ENCODE peak calls at places on chromosomes 11 and 22, in six cellular contexts. Z is neuronal stem cell, B is neural progenitor cell, E is DND-41, G is fibroblast of lung, R is HCT116. H is an unnamed sample.

GRCh38 chr22:19886605-19887250 is 32.1 kb upstream of the GNB1L start:
- DNase-seq in R (no peak), Z (no peak), B (no peak), E (peak), G (peak), H (no peak)

GRCh38 chr22:20550851-20551744 is 43.7 kb downstream of the MED15 start:
- DNase-seq in B (peak), Z (no peak), R (no peak), E (no peak), G (peak), H (peak)

GRCh38 chr11:131979364-131979763 is 608.9 kb downstream of the NTM start:
- DNase-seq in E (no peak), B (no peak), Z (no peak), R (no peak), G (no peak), H (no peak)

GRCh38 chr11:68297812-68298658 is 14.4 kb upstream of the LRP5 start:
- DNase-seq in B (peak), R (peak), Z (peak), E (peak), G (peak), H (peak)

GRCh38 chr11:116234989-116235567 is 537.7 kb downstream of the BUD13 start:
- DNase-seq in Z (no peak), R (no peak), B (no peak), E (no peak), G (no peak), H (no peak)

GRCh38 chr11:13850256-13851010 is 112.1 kb upstream of the SPON1 start:
- DNase-seq in E (no peak), R (no peak), B (no peak), Z (no peak), G (peak), H (no peak)

GRCh38 chr11:110435780-110436717 is 6.3 kb downstream of the FDX1 start:
- DNase-seq in R (no peak), G (peak), E (no peak), Z (no peak), B (no peak), H (no peak)

GRCh38 chr11:15434529-15434928 is 319.8 kb downstream of the INSC start:
- DNase-seq in Z (no peak), B (no peak), E (no peak), G (no peak), R (no peak), H (no peak)

GRCh38 chr22:50112151-50113118 is 22.6 kb downstream of the MOV10L1 start:
- DNase-seq in G (peak), R (no peak), E (no peak), Z (no peak), B (no peak), H (no peak)

GRCh38 chr11:63720611-63721010 is 39.3 kb downstream of the RTN3 start:
- DNase-seq in R (no peak), E (no peak), G (no peak), B (no peak), Z (no peak), H (no peak)

GRCh38 chr22:37242395-37242918 is 1.6 kb downstream of the RAC2 start:
- DNase-seq in R (no peak), E (peak), G (peak), Z (no peak), B (no peak), H (no peak)
- H3K9ac ChIP-seq in R (peak), E (peak), G (no peak), Z (no peak), B (no peak), H (peak)

DNA sequence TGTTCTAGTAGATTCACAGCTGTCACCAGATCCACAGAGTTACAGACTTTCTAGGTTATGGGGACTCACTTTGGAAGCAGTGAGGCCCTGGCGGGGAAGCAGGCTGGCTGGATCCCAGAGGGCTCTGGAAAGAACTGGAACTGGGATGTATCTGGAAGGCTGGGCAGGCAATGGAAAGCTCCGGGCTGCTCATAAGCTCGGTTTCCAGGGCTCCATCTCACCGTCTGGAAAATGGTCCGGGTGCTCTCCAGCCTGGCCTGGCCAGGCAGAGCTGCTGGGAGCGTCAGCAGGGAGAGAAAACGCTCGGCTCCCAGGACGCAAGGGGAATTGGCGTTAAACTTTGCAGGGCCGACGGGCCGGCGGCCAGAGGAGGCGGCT is 339 bp upstream of the SEZ6L start:
- DNase-seq in E (no peak), G (peak), R (no peak), B (no peak), Z (no peak), H (no peak)
- H3K9ac ChIP-seq in E (no peak), G (no peak), R (no peak), B (no peak), Z (no peak), H (peak)

DNA sequence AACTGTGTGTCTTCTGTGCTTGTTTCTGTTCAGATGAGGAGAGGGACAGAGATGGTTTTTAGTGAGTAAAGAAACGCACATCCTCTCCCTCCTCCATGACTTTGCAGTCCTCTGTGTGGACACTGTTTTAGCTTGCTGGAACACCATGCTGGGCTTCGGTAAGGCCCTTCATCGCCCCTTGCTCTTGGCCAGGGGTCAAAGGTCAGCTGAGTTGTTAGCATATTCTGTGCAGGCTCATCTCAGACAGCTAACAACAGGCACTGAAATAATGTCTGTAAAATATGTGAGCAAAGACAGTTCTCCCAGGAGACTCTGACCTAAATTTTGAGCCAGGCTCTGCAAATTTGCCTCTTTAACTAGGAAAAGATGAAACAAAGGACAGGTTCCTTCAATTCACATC is 170.8 kb downstream of the NCAM1 start:
- DNase-seq in Z (no peak), E (no peak), B (peak), R (no peak), G (no peak), H (no peak)
- H3K9ac ChIP-seq in Z (no peak), E (no peak), B (no peak), R (no peak), G (no peak), H (no peak)

GRCh38 chr11:70616317-70616716 is 218.0 kb downstream of the CTTN start:
- DNase-seq in B (no peak), G (no peak), E (no peak), Z (no peak), R (no peak), H (no peak)
- H3K9ac ChIP-seq in B (no peak), G (no peak), E (no peak), Z (no peak), R (no peak), H (no peak)

GRCh38 chr11:125925247-125925740 is 20.6 kb upstream of the VSIG10L2 start:
- DNase-seq in E (no peak), B (no peak), R (no peak), G (peak), Z (no peak), H (no peak)

GRCh38 chr11:125923012-125923579 is 18.8 kb downstream of the DDX25 start:
- DNase-seq in E (peak), R (peak), B (peak), G (peak), Z (peak), H (peak)

GRCh38 chr11:125922156-125922555 is 17.8 kb downstream of the DDX25 start:
- DNase-seq in B (no peak), G (no peak), E (no peak), R (no peak), Z (no peak), H (no peak)

GRCh38 chr11:125924384-125925007 is 20.2 kb downstream of the DDX25 start:
- DNase-seq in G (no peak), B (no peak), R (no peak), E (no peak), Z (no peak), H (no peak)

GRCh38 chr11:125923633-125924032 is 19.3 kb downstream of the DDX25 start:
- DNase-seq in G (no peak), Z (no peak), B (no peak), R (no peak), E (no peak), H (no peak)
- H3K9ac ChIP-seq in G (no peak), Z (no peak), B (no peak), R (no peak), E (no peak), H (no peak)

GRCh38 chr22:38137876-38138687 is 27.6 kb upstream of the BAIAP2L2 start:
- DNase-seq in R (no peak), G (no peak), B (no peak), Z (no peak), E (no peak), H (no peak)

GRCh38 chr22:38133331-38133730 is 22.8 kb upstream of the BAIAP2L2 start:
- DNase-seq in G (no peak), Z (no peak), R (no peak), E (no peak), B (no peak), H (no peak)

GRCh38 chr22:38136607-38137006 is 26.1 kb upstream of the BAIAP2L2 start:
- DNase-seq in G (no peak), R (no peak), E (no peak), Z (no peak), B (no peak), H (no peak)

GRCh38 chr22:38132794-38133193 is 22.3 kb upstream of the BAIAP2L2 start:
- DNase-seq in G (no peak), R (no peak), B (no peak), E (no peak), Z (no peak), H (no peak)

GRCh38 chr22:38135133-38135706 is 24.7 kb upstream of the BAIAP2L2 start:
- DNase-seq in B (no peak), G (peak), E (no peak), Z (no peak), R (peak), H (no peak)
- H3K9ac ChIP-seq in B (no peak), G (no peak), E (no peak), Z (no peak), R (peak), H (no peak)

GRCh38 chr11:111981270-111981669 is 43.9 kb upstream of the DLAT start:
- DNase-seq in R (no peak), G (no peak), E (no peak), Z (no peak), B (no peak), H (no peak)

GRCh38 chr11:111982532-111983186 is 42.5 kb upstream of the DLAT start:
- DNase-seq in Z (no peak), B (peak), R (no peak), G (no peak), E (no peak), H (no peak)

GRCh38 chr11:111986589-111986988 is 38.6 kb upstream of the DLAT start:
- DNase-seq in R (no peak), G (no peak), B (no peak), Z (no peak), E (no peak), H (no peak)

GRCh38 chr11:111982019-111982464 is 43.2 kb upstream of the DLAT start:
- DNase-seq in R (peak), E (peak), G (peak), Z (peak), B (peak), H (peak)

DNA sequence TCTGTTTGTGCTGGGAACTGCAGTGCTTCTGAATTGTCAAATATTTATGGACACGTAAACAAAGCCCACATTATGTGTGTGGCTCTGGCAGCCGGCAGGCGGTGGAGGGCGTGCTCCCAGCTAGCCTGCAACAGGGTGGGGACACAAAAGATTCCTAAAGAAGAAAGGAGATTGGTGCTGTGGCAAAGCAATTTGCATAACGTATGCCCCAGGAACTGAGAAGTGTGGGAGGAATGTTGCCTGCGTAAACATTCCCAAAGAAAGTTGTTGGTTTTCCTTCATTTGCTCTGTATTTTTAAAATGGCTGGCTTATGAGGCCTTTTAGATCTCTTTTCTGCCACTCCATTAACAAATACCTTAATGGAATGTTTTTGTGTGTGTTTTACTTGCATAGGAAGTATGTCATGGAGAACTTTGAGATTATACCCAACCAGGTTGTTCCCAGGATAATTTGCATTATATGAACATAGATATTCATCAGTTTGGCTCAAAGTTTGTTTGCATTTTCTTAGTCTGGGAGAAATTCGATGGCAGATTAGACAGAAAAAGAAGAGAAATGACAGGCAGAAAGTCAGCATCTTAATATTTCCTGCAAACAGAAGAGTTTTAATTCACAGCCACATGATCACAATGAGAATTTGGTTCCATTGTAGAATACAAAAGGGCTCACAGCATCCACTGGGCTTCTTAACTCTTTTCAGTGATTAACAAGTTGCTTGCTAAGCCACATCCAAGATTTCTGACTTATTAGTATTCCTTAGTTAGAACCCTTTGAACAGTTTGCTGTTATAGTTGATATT is 41.8 kb upstream of the DLAT start:
- DNase-seq in B (peak), Z (peak), G (peak), R (no peak), E (no peak), H (peak)
- H3K9ac ChIP-seq in B (no peak), Z (no peak), G (no peak), R (no peak), E (no peak), H (no peak)

DNA sequence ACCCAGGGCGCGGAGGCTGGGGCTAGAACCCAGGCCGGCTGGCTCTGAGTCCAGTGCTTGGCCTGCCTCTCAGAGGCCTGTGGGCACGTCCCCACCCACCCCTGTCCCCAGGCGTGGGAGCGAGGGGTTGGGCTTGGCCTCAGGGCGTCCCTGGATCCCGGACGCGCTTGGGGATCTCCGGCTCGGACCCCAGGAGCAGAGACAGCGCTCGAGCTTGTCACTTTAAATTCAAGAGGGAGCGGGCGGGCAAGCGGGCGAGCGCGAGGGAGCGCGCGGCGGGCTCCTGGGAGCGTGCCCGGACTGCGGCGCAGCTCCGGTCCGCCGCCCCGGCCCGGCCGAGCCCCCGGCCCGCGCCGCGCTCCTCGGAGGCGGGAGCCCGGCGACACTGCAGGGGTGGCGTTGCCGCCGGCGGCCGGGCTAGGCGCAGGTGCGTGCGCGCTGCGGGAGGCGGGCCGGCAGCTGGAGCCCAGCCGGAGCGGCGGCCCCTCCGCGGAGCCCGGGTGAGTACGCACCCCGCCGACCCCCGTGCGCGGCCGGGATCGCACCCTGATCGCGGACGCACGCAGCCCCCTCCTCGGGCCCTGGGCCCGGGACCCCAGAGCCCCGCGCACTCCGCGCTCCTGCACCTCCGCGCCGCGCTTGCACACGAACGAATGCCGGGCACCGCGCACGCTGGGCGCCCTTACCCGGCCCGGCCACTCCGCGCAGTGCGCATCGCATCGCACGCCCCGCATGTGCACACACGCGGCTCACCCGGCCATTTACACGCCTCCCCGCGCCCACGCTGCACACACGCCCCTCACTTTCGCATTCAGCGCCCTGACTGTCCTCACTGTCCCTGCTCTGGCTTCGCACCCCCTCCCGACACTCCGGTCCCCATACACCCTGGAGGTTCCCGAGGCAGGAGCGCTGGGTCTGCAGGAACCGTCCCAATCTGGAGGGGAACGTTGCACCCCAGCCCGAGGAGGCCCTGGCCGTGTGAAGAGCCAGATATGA is at the start of gene SYT12:
- DNase-seq in Z (peak), G (peak), R (no peak), B (peak), E (no peak), H (no peak)
- H3K9ac ChIP-seq in Z (peak), G (no peak), R (peak), B (no peak), E (no peak), H (peak)

DNA sequence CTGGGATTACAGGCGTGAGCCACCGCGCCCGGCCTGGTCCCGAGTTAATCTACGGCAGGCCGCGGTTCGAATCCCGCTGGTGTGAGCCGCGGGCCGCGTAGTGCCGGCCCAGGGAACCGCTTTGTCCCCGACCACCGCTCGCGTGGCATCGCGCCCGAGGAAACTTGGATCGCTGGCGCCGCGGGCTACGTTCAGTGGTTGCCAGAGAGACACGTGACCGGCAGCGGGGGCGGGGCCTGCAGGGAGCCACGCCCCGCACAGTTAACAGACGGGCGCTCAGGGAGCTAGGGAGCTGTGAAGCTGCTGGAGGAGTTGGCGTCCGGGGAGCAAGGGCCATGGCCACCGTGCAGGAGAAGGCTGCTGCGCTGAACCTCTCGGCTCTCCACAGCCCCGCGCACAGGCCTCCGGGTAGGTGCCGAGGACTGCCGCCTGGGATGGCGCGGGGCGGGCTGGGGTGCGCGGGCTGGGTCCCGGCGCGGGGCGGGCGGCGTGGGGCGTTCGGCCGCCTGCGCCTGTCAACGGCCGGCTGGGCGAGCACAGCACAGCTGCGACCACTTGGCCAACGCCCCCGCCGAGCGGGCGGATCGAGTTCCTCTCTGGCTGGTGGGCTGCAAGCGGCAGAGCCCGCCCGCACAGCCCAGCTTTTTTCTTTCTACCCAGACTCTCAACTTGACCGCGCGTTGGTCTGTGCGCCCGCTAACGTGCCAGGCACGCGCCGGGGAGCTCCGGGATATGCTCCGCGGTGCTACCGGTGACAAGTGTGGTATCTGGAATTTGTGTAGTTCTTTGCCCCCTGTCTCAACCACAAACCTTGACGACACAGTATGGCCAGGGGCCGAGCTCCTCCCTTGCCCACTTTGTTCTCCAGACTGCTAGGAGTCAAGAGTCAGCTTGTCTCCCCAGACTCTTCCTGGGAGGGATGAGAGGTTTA is at the start of gene DEPDC7:
- DNase-seq in G (peak), B (peak), E (no peak), R (peak), Z (peak), H (peak)
- H3K9ac ChIP-seq in G (peak), B (no peak), E (no peak), R (peak), Z (peak), H (peak)

H was measured in NT2/D1.